ENCODE peak calls at places on chromosomes 7 and 10, in four cellular contexts. L is heart right ventricle, O is transverse colon, V is lower lobe of right lung. Q is an unnamed sample. For H3K9me3, the result is how much of the 10 kb centered on the place peaks cover.

GRCh38 chr7:73885975-73886798 is 25.2 kb downstream of the TMEM270 start:
- DNase-seq in L (peak), O (peak), V (no peak), Q (no peak)

GRCh38 chr10:49053053-49053997 is 62.0 kb downstream of the VSTM4 start:
- DNase-seq in L (peak), O (no peak), V (peak), Q (no peak)

GRCh38 chr7:5692845-5693278 is 88.6 kb downstream of the RNF216 start:
- DNase-seq in L (no peak), O (no peak), V (no peak), Q (no peak)

GRCh38 chr10:72274730-72275350 is 1.1 kb downstream of the DDIT4 start:
- DNase-seq in L (peak), O (peak), V (peak), Q (peak)

GRCh38 chr7:108455833-108456677 is at the start of gene NRCAM:
- DNase-seq in L (peak), O (peak), V (peak), Q (peak)

GRCh38 chr7:90551036-90551435 is 45.1 kb upstream of the CDK14 start:
- DNase-seq in L (no peak), O (no peak), V (no peak), Q (no peak)

GRCh38 chr10:132059760-132060508 is 5.8 kb upstream of the JAKMIP3 start:
- DNase-seq in L (no peak), O (no peak), V (no peak), Q (peak)

GRCh38 chr7:124720195-124720594 is 45.4 kb downstream of the GPR37 start:
- DNase-seq in L (no peak), O (no peak), V (no peak), Q (no peak)

GRCh38 chr10:8211631-8212030 is 157.1 kb downstream of the GATA3 start:
- DNase-seq in L (no peak), O (no peak), V (no peak), Q (no peak)

GRCh38 chr7:159031750-159032149 is 112.9 kb downstream of the VIPR2 start:
- DNase-seq in L (no peak), O (peak), V (no peak), Q (peak)

GRCh38 chr10:99777918-99778716 is 4.3 kb upstream of the ABCC2 start:
- DNase-seq in L (no peak), O (no peak), V (no peak), Q (no peak)

GRCh38 chr7:98840604-98841508 is 29.0 kb downstream of the TMEM130 start:
- DNase-seq in L (no peak), O (no peak), V (no peak), Q (no peak)

GRCh38 chr7:24757799-24758275 is 573 bp upstream of the GSDME start:
- DNase-seq in L (no peak), O (no peak), V (no peak), Q (no peak)

GRCh38 chr7:142412551-142413193 is 154.8 kb upstream of the PRSS58 start:
- DNase-seq in L (no peak), O (no peak), V (no peak), Q (no peak)

GRCh38 chr10:132990684-132991545 is 48.5 kb upstream of the CFAP46 start:
- DNase-seq in L (no peak), O (no peak), V (peak), Q (peak)

GRCh38 chr10:122342293-122343134 is 32.0 kb upstream of the PLEKHA1 start:
- DNase-seq in L (no peak), O (peak), V (no peak), Q (no peak)

GRCh38 chr7:9091282-9091681 is 657.9 kb downstream of the NXPH1 start:
- DNase-seq in L (no peak), O (no peak), V (no peak), Q (no peak)

GRCh38 chr10:102617041-102617440 is 27.2 kb upstream of the TRIM8 start:
- DNase-seq in L (no peak), O (no peak), V (peak), Q (no peak)

GRCh38 chr7:23474829-23475578 is 4.7 kb upstream of the IGF2BP3 start:
- DNase-seq in L (no peak), O (no peak), V (no peak), Q (no peak)

GRCh38 chr7:106620681-106621080 is 40.3 kb downstream of the CCDC71L start:
- DNase-seq in L (no peak), O (no peak), V (no peak), Q (no peak)

GRCh38 chr10:12534824-12535223 is 185.5 kb downstream of the CAMK1D start:
- DNase-seq in L (no peak), O (no peak), V (no peak), Q (peak)

GRCh38 chr7:55463863-55464262 is 98.7 kb downstream of the LANCL2 start:
- DNase-seq in L (no peak), O (no peak), V (no peak), Q (peak)

GRCh38 chr10:62735464-62736188 is 68.9 kb upstream of the ADO start:
- DNase-seq in L (no peak), O (no peak), V (no peak), Q (no peak)

GRCh38 chr10:103254538-103255325 is 9.0 kb downstream of the RPEL1 start:
- DNase-seq in L (no peak), O (no peak), V (no peak), Q (no peak)

GRCh38 chr7:95632609-95633008 is 36.3 kb upstream of the PDK4 start:
- DNase-seq in L (no peak), O (no peak), V (no peak), Q (no peak)

GRCh38 chr7:6413637-6414036 is 34.1 kb downstream of the DAGLB start:
- DNase-seq in L (no peak), O (no peak), V (no peak), Q (no peak)

GRCh38 chr7:11969627-11970026 is 137.6 kb upstream of the THSD7A start:
- DNase-seq in L (no peak), O (no peak), V (no peak), Q (no peak)

GRCh38 chr10:8473205-8473604 is 418.7 kb downstream of the GATA3 start:
- DNase-seq in L (no peak), O (no peak), V (no peak), Q (no peak)

GRCh38 chr10:5890519-5890878 is 456 bp downstream of the FBH1 start:
- DNase-seq in L (peak), O (peak), V (no peak), Q (no peak)

GRCh38 chr7:156430109-156430508 is 210.5 kb upstream of the RNF32 start:
- DNase-seq in L (no peak), O (no peak), V (no peak), Q (no peak)

GRCh38 chr7:2564970-2565546 is 6.3 kb downstream of the IQCE start:
- DNase-seq in L (no peak), O (peak), V (peak), Q (no peak)

GRCh38 chr7:17680026-17680425 is 260.3 kb downstream of the SNX13 start:
- DNase-seq in L (no peak), O (peak), V (peak), Q (peak)

GRCh38 chr10:89414879-89415821 is 782 bp downstream of the IFIT5 start:
- DNase-seq in L (peak), O (peak), V (peak), Q (peak)

GRCh38 chr7:94907420-94908203 is at the start of gene PPP1R9A:
- DNase-seq in L (peak), O (peak), V (peak), Q (peak)

GRCh38 chr10:132331259-132331955 is 586 bp upstream of the LRRC27 start:
- DNase-seq in L (no peak), O (no peak), V (no peak), Q (no peak)

GRCh38 chr7:30312186-30312585 is 27.8 kb downstream of the ZNRF2 start:
- DNase-seq in L (no peak), O (no peak), V (no peak), Q (no peak)

GRCh38 chr7:158010956-158011698 is 576.5 kb downstream of the PTPRN2 start:
- DNase-seq in L (no peak), O (no peak), V (no peak), Q (no peak)

GRCh38 chr7:158015403-158016116 is 572.1 kb downstream of the PTPRN2 start:
- DNase-seq in L (no peak), O (no peak), V (no peak), Q (peak)

GRCh38 chr7:158016171-158017087 is 571.2 kb downstream of the PTPRN2 start:
- DNase-seq in L (no peak), O (no peak), V (no peak), Q (peak)

GRCh38 chr7:158011941-158012340 is 575.7 kb downstream of the PTPRN2 start:
- DNase-seq in L (no peak), O (no peak), V (no peak), Q (peak)

DNA sequence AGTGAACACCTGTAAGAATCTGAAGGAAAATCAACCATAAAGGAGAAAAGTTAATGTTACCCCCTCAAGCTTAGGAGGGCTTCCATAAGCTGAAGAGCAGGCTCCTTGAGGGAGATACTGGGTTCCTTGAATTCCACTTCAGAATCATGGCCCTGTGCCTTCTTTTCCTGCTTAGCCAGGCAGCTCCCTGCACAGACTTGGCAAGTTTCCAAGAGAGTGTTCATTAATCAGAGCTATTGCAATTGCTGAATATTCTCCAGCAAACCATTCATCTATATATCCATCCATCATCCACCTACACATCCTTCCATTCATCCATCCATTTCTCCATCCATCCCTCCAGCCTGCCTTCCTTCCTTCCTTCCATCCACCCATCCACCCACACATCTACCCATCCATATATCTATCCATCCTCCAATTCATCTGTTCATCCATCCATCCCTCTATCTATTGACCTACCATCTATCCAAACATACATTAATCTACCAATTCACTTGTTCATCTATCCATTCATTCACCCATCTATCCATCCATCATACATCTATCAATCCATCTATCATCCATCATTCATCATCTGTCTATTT is 574.4 kb downstream of the PTPRN2 start:
- DNase-seq in L (no peak), O (no peak), V (no peak), Q (no peak)
- H3K9me3 ChIP-seq in L (under half), O (under half), V (under half), Q (under half)

DNA sequence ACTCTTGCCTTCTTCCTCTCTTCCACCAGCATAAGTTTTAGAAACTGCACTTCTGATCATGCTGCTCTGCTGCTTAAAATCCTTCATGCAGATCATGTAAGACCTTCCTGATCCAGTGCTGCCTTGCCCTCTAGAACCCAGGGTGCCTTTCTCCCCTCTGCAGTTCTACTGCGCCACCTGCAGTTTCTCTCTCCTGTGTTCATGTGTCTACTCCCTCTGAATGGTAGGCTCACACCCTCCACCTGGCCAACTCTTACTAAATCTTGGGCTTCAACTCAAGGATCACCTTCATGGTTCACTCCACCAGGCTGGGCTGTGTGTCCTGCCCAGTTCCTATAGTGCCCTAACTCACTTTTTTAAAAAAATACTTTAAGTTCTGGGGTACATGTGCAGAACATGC is 174.6 kb upstream of the ITGB1 start:
- DNase-seq in L (no peak), O (no peak), V (no peak), Q (no peak)
- TF ChIP-seq CTCF in L (no peak), O (no peak), V (no peak), Q (no peak)

GRCh38 chr10:113687041-113687440 is 7.3 kb downstream of the CASP7 start:
- DNase-seq in L (no peak), O (no peak), V (no peak), Q (no peak)
- H3K9me3 ChIP-seq in L (under half), O (under half), V (under half), Q (under half)

DNA sequence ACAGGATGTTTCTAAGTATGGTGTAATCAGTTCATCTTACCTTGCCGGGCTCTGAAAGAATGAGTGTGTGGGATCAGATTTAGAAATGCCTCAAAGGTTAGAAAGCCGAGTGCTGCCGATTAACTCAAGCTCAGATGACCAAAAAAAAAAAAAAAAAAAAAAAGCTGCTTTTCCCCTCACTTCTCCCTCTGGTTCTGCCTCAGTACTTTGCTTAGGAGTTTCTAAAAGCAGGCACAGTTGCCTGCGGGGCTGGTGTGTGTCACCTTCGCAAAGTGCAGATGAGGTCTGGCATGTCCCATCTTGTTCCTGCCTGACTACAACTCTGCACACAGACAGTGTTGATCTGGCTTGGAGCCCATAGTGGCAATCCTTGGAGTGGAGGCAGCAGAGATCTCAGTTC is 47.0 kb downstream of the KIAA1217 start:
- DNase-seq in L (peak), O (no peak), V (no peak), Q (no peak)
- TF ChIP-seq CTCF in L (no peak), O (no peak), V (no peak), Q (no peak)